ENCODE peak calls at places on chromosomes 3 and 15, in nine cellular contexts. O, E, F, V, I, S, P, H and R are unnamed samples.

GRCh38 chr3:101235048-101235447 is 85.3 kb downstream of the IMPG2 start:
- DNase-seq in F (no peak), O (no peak), S (no peak), E (no peak), P (no peak), H (no peak), V (no peak), I (no peak), R (no peak)

GRCh38 chr15:92059036-92059970 is 205.8 kb downstream of the SLCO3A1 start:
- DNase-seq in P (no peak), H (no peak), I (no peak), E (no peak), S (no peak), O (no peak), V (no peak), F (no peak), R (no peak)

GRCh38 chr3:8938021-8938420 is 25.3 kb downstream of the RAD18 start:
- DNase-seq in E (peak; percentile 36), P (no peak), F (peak; percentile 16), O (peak; percentile 57), I (peak; percentile 66), V (peak; percentile 12), H (peak; percentile 67), S (peak; percentile 23), R (peak; percentile 36)

GRCh38 chr3:146640955-146641867 is 36.1 kb upstream of the PLSCR5 start:
- DNase-seq in S (peak; percentile 42), F (peak; percentile 39), H (peak; percentile 61), P (peak; percentile 64), E (peak; percentile 10), O (peak; percentile 20), I (peak; percentile 77), V (peak; percentile 51), R (peak; percentile 78)

GRCh38 chr15:93358171-93359036 is 269.4 kb upstream of the RGMA start:
- DNase-seq in H (no peak), S (no peak), E (peak; percentile 5), V (peak; percentile 65), I (no peak), F (no peak), P (no peak), O (peak; percentile 19), R (no peak)

GRCh38 chr3:112116777-112117186 is 16.3 kb downstream of the GCSAM start:
- DNase-seq in I (no peak), H (no peak), P (no peak), V (peak; percentile 5), S (no peak), E (no peak), F (no peak), O (no peak), R (no peak)

GRCh38 chr15:47466357-47466756 is 250.9 kb upstream of the SEMA6D start:
- DNase-seq in F (no peak), S (no peak), P (no peak), O (peak; percentile 76), I (peak; percentile 82), V (no peak), E (peak; percentile 74), H (peak; percentile 41), R (no peak)

GRCh38 chr3:58577269-58577821 is at the start of gene FAM107A:
- DNase-seq in E (peak; percentile 60), H (peak; percentile 88), I (peak; percentile 33), O (peak; percentile 63), P (no peak), F (no peak), V (peak; percentile 58), S (no peak), R (no peak)

GRCh38 chr3:172654470-172654869 is 56.4 kb downstream of the NCEH1 start:
- DNase-seq in V (no peak), P (no peak), O (no peak), H (no peak), I (no peak), E (no peak), F (no peak), S (no peak), R (no peak)

GRCh38 chr15:99618941-99619411 is 53.2 kb downstream of the MEF2A start:
- DNase-seq in I (peak; percentile 12), V (peak; percentile 32), O (peak; percentile 65), H (peak; percentile 53), E (peak; percentile 58), F (peak; percentile 8), S (no peak), P (no peak), R (no peak)

GRCh38 chr3:9703736-9704342 is at the start of gene CPNE9:
- DNase-seq in F (no peak), V (peak; percentile 55), E (no peak), O (no peak), H (peak; percentile 32), P (no peak), S (no peak), I (no peak), R (no peak)

GRCh38 chr3:103924544-103924943 is 1442.2 kb upstream of the ALCAM start:
- DNase-seq in H (no peak), V (no peak), E (no peak), S (no peak), F (no peak), I (no peak), P (no peak), O (no peak), R (peak; percentile 19)

GRCh38 chr15:88021601-88022000 is 234.9 kb downstream of the NTRK3 start:
- DNase-seq in E (peak; percentile 18), H (no peak), O (peak; percentile 32), F (no peak), V (no peak), S (no peak), I (no peak), P (no peak), R (no peak)

GRCh38 chr15:58498821-58499580 is 67.2 kb downstream of the LIPC start:
- DNase-seq in P (no peak), S (no peak), E (peak; percentile 63), F (peak; percentile 35), V (peak; percentile 12), H (peak; percentile 97), O (peak; percentile 67), I (no peak), R (no peak)

DNA sequence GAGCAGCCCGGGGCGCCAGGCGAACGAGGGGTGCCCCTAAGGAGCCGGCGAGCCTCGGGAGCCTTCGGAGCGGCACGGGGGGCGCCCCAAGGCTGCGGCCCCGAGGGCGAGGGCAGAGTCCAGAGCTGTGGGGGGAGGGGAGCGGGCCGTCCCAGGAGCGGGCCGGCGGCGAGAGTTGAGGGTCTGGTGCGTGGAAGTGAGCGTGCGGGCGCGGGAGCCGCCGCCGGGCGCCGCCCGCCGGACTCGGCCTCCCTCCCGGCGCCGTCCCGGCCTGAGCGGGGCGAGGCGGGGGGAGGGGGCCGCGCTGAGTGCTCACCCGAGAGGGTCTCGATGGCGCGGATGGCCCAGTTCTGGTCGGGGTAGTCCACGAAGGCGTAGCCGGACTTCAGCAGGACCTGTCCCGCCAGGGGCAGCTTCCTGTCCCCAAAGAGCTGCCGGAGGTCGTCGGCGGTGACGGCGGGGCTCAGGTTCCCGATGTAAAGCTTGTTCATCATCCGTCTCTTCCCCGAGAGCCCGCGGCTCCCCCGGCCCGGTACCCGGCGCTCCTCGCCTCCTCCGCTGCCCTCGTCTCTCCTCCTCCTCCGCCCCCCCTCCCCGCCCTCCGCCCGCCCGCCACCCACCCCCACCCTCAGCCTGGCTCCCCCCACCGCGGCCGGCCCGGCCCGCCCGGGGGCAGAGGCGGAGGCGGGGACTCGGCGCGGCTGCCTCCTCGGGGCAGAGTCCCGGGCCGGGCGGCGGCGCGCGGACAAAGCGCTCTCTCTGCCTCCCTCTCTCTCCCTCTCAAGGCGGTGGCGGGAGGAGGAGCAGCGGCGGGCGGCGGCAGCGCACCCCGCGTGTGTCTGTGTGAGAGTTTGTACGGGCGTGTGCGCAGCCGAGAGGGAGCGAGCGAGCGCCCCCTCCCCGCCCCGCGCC is at the start of gene IGF2BP2:
- DNase-seq in P (no peak), E (peak; percentile 74), F (peak; percentile 95), O (peak; percentile 84), S (no peak), H (peak; percentile 92), I (peak; percentile 81), V (peak; percentile 96), R (peak; percentile 89)
- TF ChIP-seq EZH2 in P (no peak), E (no peak), F (no peak), O (no peak), S (no peak), H (no peak), I (no peak), V (no peak), R (no peak)

DNA sequence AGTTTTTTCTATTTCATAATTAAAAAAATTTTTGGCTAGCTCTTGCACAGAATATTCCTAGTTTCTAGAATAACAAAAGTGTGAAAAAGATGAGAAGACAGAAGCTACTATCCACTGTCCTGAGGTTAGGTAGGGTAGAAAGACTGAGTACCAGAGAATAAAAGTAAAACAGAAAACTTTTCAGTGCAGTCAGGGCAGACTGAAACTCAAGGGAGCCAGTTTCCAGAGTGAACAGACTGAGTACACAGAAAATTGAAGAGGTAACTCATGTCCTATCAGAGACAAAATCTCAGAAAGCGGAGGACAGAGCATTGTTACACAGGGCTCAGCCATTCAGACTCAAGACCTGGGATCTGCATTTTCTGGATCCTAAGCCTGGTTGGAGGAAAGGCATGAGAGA is 8.8 kb upstream of the FBXO40 start:
- DNase-seq in H (no peak), I (no peak), O (no peak), F (no peak), E (no peak), V (no peak), S (no peak), P (no peak), R (no peak)
- H3K27ac ChIP-seq in H (no peak overlapping the region), I (no peak overlapping the region), O (no peak overlapping the region), F (no peak overlapping the region), E (no peak overlapping the region), V (no peak overlapping the region), S (no peak overlapping the region), P (peak overlapping the region; percentile 26), R (no peak overlapping the region)

DNA sequence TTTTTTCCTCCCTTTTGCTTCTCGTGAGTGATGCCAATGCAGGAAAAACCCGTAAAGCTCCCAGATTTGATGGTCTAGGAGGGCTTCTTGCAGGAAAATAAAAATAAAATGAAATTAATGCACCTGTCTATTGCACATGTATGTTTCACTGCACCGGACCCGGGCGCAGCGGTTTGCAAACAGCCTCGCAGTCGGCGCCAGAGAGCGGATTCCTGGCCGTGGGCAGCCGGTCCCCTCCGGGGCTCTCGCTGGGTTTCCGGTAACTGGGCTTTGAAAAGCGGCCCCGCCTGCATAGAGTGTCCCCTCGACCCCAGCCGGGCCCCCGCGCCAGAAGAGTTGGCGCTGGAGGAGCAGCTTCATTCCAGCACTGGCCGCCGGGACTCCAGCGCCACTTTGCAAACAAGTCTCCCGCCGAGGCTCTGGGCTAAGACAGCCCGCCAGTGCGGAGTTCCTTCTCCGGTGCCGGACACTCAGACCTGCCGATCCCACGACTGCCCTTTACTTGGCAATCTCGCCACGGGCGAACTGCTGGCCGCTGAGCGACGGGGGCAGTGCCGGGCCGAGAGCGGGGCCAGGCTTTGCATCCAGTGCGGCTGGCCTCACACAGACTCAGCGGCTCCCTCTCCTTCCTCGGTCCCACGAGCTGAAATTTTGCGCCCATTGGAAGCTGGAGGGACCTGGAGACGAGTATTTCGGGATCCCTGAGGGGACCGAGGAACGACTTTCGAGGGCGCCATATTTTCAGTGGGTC is 225.9 kb upstream of the C2CD4B start:
- DNase-seq in I (peak; percentile 14), F (peak; percentile 65), V (peak; percentile 82), E (peak; percentile 45), P (no peak), O (peak; percentile 59), S (no peak), H (peak; percentile 70), R (peak; percentile 45)
- TF ChIP-seq EZH2 in I (no peak), F (no peak), V (peak; percentile 50), E (no peak), P (no peak), O (no peak), S (no peak), H (no peak), R (no peak)

DNA sequence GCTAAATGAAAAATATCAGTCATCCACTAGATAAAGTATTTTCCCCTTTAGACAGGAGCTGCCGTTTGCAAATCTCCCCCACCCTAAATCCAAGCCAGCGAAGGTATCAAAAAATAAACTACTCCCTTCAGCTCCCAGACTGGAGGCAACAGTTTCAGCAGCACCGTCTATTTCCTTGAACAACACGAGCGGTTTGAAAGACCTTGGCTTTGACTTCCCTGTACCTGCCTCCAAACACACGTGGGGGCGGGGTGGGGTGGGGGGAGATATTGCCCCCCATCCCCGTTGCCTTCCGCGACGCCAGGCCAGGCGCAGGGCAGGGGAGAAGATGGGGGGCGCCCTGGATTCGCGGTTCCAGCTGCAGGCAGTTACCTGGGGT is 804 bp upstream of the CACNA1D start:
- DNase-seq in F (no peak), I (no peak), H (no peak), P (no peak), V (no peak), E (no peak), S (no peak), O (no peak), R (no peak)
- H3K27ac ChIP-seq in F (peak overlapping the region; percentile 49), I (no peak overlapping the region), H (no peak overlapping the region), P (no peak overlapping the region), V (no peak overlapping the region), E (no peak overlapping the region), S (no peak overlapping the region), O (no peak overlapping the region), R (no peak overlapping the region)